ENCODE peak calls at places on chromosome 12, in five cellular contexts. C is activated CD4-positive, alpha-beta T cell treated with anti-CD3 and anti-CD28 coated beads for 36 hours; W is bronchial epithelial cell; V is Right ventricle myocardium superior; B is amniotic stem cell. A is an unnamed sample.

GRCh38 chr12:102454330-102454729 is 26.0 kb downstream of the IGF1 start:
- DNase-seq in C (no peak), W (no peak), V (no peak), B (no peak), A (no peak)

GRCh38 chr12:7161811-7162210 is 27.7 kb upstream of the PEX5 start:
- DNase-seq in C (no peak), W (no peak), V (peak), B (no peak), A (no peak)

GRCh38 chr12:18224745-18225144 is 36.6 kb upstream of the PIK3C2G start:
- DNase-seq in C (no peak), W (peak), V (no peak), B (peak), A (no peak)

GRCh38 chr12:94793191-94793595 is 142.8 kb upstream of the TMCC3 start:
- DNase-seq in C (no peak), W (peak), V (no peak), B (no peak), A (no peak)

GRCh38 chr12:53695148-53696138 is 19.6 kb upstream of the ATP5MC2 start:
- DNase-seq in C (peak), W (peak), V (peak), B (peak), A (no peak)

GRCh38 chr12:81329088-81329487 is 251.2 kb downstream of the ACSS3 start:
- DNase-seq in C (peak), W (peak), V (no peak), B (no peak), A (no peak)

GRCh38 chr12:13187399-13187798 is 9.1 kb upstream of the EMP1 start:
- DNase-seq in C (no peak), W (peak), V (no peak), B (no peak), A (no peak)

GRCh38 chr12:1203735-1204019 is 212.7 kb downstream of the ERC1 start:
- DNase-seq in C (no peak), W (no peak), V (no peak), B (no peak), A (no peak)

GRCh38 chr12:67727652-67728295 is 79.2 kb downstream of the DYRK2 start:
- DNase-seq in C (no peak), W (no peak), V (no peak), B (no peak), A (no peak)

GRCh38 chr12:41981013-41981412 is 163.7 kb downstream of the GXYLT1 start:
- DNase-seq in C (no peak), W (no peak), V (no peak), B (no peak), A (no peak)

GRCh38 chr12:1760566-1761382 is 59.6 kb upstream of the LRTM2 start:
- DNase-seq in C (no peak), W (peak), V (no peak), B (no peak), A (no peak)

A was measured in non-pigmented ciliary epithelial cell.